ENCODE peak calls at places on chromosomes 3 and 15, in nine cellular contexts. One of them, this sample, is unnamed.
A peak's percentile ranks its signal among the peaks of the same experiment; 100 is the strongest.

GRCh38 chr3:136250862-136251460 is 821 bp downstream of the PCCB start:
- DNase-seq in lower lobe of right lung: peak; percentile 72
- DNase-seq in CD8-positive, alpha-beta T cell: peak; percentile 6
- DNase-seq in right atrium auricular region: peak; percentile 72
- DNase-seq in neural progenitor cell: peak; percentile 47
- DNase-seq in bronchial epithelial cell: no peak
- DNase-seq in OCI-LY7: peak; percentile 31
- DNase-seq in tibial nerve: peak; percentile 23
- DNase-seq in AG04450: no peak
- DNase-seq in this sample: peak; percentile 53

GRCh38 chr15:68232937-68233336 is 3.4 kb upstream of the CLN6 start:
- DNase-seq in tibial nerve: no peak
- DNase-seq in neural progenitor cell: no peak
- DNase-seq in right atrium auricular region: no peak
- DNase-seq in lower lobe of right lung: no peak
- DNase-seq in CD8-positive, alpha-beta T cell: no peak
- DNase-seq in AG04450: no peak
- DNase-seq in OCI-LY7: no peak
- DNase-seq in bronchial epithelial cell: no peak
- DNase-seq in this sample: no peak

GRCh38 chr3:37787027-37787868 is 74.4 kb upstream of the CTDSPL start:
- DNase-seq in lower lobe of right lung: no peak
- DNase-seq in right atrium auricular region: no peak
- DNase-seq in OCI-LY7: no peak
- DNase-seq in neural progenitor cell: no peak
- DNase-seq in AG04450: no peak
- DNase-seq in tibial nerve: no peak
- DNase-seq in CD8-positive, alpha-beta T cell: no peak
- DNase-seq in bronchial epithelial cell: no peak
- DNase-seq in this sample: no peak

GRCh38 chr15:67906382-67906781 is 66.5 kb upstream of the RNU6-1 start:
- DNase-seq in bronchial epithelial cell: peak; percentile 13
- DNase-seq in right atrium auricular region: no peak
- DNase-seq in lower lobe of right lung: no peak
- DNase-seq in CD8-positive, alpha-beta T cell: no peak
- DNase-seq in tibial nerve: no peak
- DNase-seq in AG04450: no peak
- DNase-seq in neural progenitor cell: no peak
- DNase-seq in OCI-LY7: peak; percentile 8
- DNase-seq in this sample: no peak

GRCh38 chr3:24237971-24238767 is 256.5 kb downstream of the THRB start:
- DNase-seq in neural progenitor cell: peak; percentile 80
- DNase-seq in lower lobe of right lung: no peak
- DNase-seq in right atrium auricular region: no peak
- DNase-seq in OCI-LY7: peak; percentile 75
- DNase-seq in bronchial epithelial cell: peak; percentile 92
- DNase-seq in AG04450: peak; percentile 76
- DNase-seq in CD8-positive, alpha-beta T cell: no peak
- DNase-seq in tibial nerve: no peak
- DNase-seq in this sample: peak; percentile 38

GRCh38 chr3:71510485-71510884 is 73.0 kb downstream of the FOXP1 start:
- DNase-seq in right atrium auricular region: no peak
- DNase-seq in lower lobe of right lung: no peak
- DNase-seq in neural progenitor cell: no peak
- DNase-seq in tibial nerve: no peak
- DNase-seq in OCI-LY7: peak; percentile 68
- DNase-seq in AG04450: no peak
- DNase-seq in bronchial epithelial cell: no peak
- DNase-seq in CD8-positive, alpha-beta T cell: no peak
- DNase-seq in this sample: no peak

GRCh38 chr15:101308604-101309435 is 13.8 kb upstream of the SNRPA1 start:
- DNase-seq in neural progenitor cell: no peak
- DNase-seq in CD8-positive, alpha-beta T cell: no peak
- DNase-seq in OCI-LY7: no peak
- DNase-seq in tibial nerve: no peak
- DNase-seq in lower lobe of right lung: peak; percentile 36
- DNase-seq in bronchial epithelial cell: no peak
- DNase-seq in right atrium auricular region: no peak
- DNase-seq in AG04450: no peak
- DNase-seq in this sample: no peak

GRCh38 chr3:133371676-133372075 is 28.2 kb upstream of the BFSP2 start:
- DNase-seq in OCI-LY7: no peak
- DNase-seq in AG04450: no peak
- DNase-seq in right atrium auricular region: peak; percentile 36
- DNase-seq in CD8-positive, alpha-beta T cell: no peak
- DNase-seq in tibial nerve: no peak
- DNase-seq in lower lobe of right lung: no peak
- DNase-seq in bronchial epithelial cell: no peak
- DNase-seq in neural progenitor cell: no peak
- DNase-seq in this sample: no peak

GRCh38 chr3:138921316-138922292 is 25.3 kb downstream of the FOXL2 start:
- DNase-seq in OCI-LY7: no peak
- DNase-seq in CD8-positive, alpha-beta T cell: no peak
- DNase-seq in bronchial epithelial cell: peak; percentile 68
- DNase-seq in right atrium auricular region: no peak
- DNase-seq in lower lobe of right lung: no peak
- DNase-seq in neural progenitor cell: no peak
- DNase-seq in tibial nerve: no peak
- DNase-seq in AG04450: peak; percentile 52
- DNase-seq in this sample: no peak

GRCh38 chr3:189498995-189499704 is 132.0 kb upstream of the TP63 start:
- DNase-seq in lower lobe of right lung: no peak
- DNase-seq in tibial nerve: no peak
- DNase-seq in CD8-positive, alpha-beta T cell: no peak
- DNase-seq in OCI-LY7: no peak
- DNase-seq in AG04450: no peak
- DNase-seq in bronchial epithelial cell: no peak
- DNase-seq in right atrium auricular region: no peak
- DNase-seq in neural progenitor cell: no peak
- DNase-seq in this sample: no peak

GRCh38 chr3:172209333-172210321 is 170.2 kb downstream of the FNDC3B start:
- DNase-seq in CD8-positive, alpha-beta T cell: no peak
- DNase-seq in neural progenitor cell: no peak
- DNase-seq in bronchial epithelial cell: no peak
- DNase-seq in lower lobe of right lung: no peak
- DNase-seq in tibial nerve: no peak
- DNase-seq in right atrium auricular region: no peak
- DNase-seq in AG04450: no peak
- DNase-seq in OCI-LY7: no peak
- DNase-seq in this sample: no peak

GRCh38 chr3:149120051-149120972 is 9.1 kb upstream of the HPS3 start:
- DNase-seq in bronchial epithelial cell: peak; percentile 67
- DNase-seq in neural progenitor cell: peak; percentile 71
- DNase-seq in AG04450: peak; percentile 33
- DNase-seq in lower lobe of right lung: no peak
- DNase-seq in OCI-LY7: peak; percentile 81
- DNase-seq in CD8-positive, alpha-beta T cell: no peak
- DNase-seq in tibial nerve: no peak
- DNase-seq in right atrium auricular region: no peak
- DNase-seq in this sample: peak; percentile 75
- TF ChIP-seq CTCF in bronchial epithelial cell: peak; percentile 38
- TF ChIP-seq CTCF in neural progenitor cell: peak; percentile 72
- TF ChIP-seq CTCF in AG04450: peak; percentile 59
- TF ChIP-seq CTCF in lower lobe of right lung: peak; percentile 60
- TF ChIP-seq CTCF in OCI-LY7: peak; percentile 94
- TF ChIP-seq CTCF in CD8-positive, alpha-beta T cell: peak; percentile 71
- TF ChIP-seq CTCF in tibial nerve: peak; percentile 84
- TF ChIP-seq CTCF in right atrium auricular region: peak; percentile 73
- TF ChIP-seq CTCF in this sample: peak; percentile 44

GRCh38 chr3:127475364-127475763 is 115.2 kb downstream of the TPRA1 start:
- DNase-seq in neural progenitor cell: no peak
- DNase-seq in tibial nerve: no peak
- DNase-seq in right atrium auricular region: no peak
- DNase-seq in lower lobe of right lung: peak; percentile 49
- DNase-seq in OCI-LY7: no peak
- DNase-seq in bronchial epithelial cell: no peak
- DNase-seq in CD8-positive, alpha-beta T cell: no peak
- DNase-seq in AG04450: no peak
- DNase-seq in this sample: no peak

GRCh38 chr3:127475975-127476374 is 114.6 kb downstream of the TPRA1 start:
- DNase-seq in AG04450: no peak
- DNase-seq in bronchial epithelial cell: no peak
- DNase-seq in neural progenitor cell: no peak
- DNase-seq in right atrium auricular region: no peak
- DNase-seq in CD8-positive, alpha-beta T cell: no peak
- DNase-seq in OCI-LY7: no peak
- DNase-seq in lower lobe of right lung: no peak
- DNase-seq in tibial nerve: no peak
- DNase-seq in this sample: no peak

GRCh38 chr3:127476936-127477335 is 113.6 kb downstream of the TPRA1 start:
- DNase-seq in OCI-LY7: no peak
- DNase-seq in bronchial epithelial cell: no peak
- DNase-seq in lower lobe of right lung: peak; percentile 9
- DNase-seq in tibial nerve: no peak
- DNase-seq in CD8-positive, alpha-beta T cell: no peak
- DNase-seq in AG04450: no peak
- DNase-seq in neural progenitor cell: no peak
- DNase-seq in right atrium auricular region: no peak
- DNase-seq in this sample: no peak

GRCh38 chr3:127472506-127472905 is 118.0 kb downstream of the TPRA1 start:
- DNase-seq in tibial nerve: no peak
- DNase-seq in AG04450: no peak
- DNase-seq in lower lobe of right lung: peak; percentile 38
- DNase-seq in CD8-positive, alpha-beta T cell: no peak
- DNase-seq in bronchial epithelial cell: no peak
- DNase-seq in neural progenitor cell: no peak
- DNase-seq in right atrium auricular region: no peak
- DNase-seq in OCI-LY7: no peak
- DNase-seq in this sample: no peak

DNA sequence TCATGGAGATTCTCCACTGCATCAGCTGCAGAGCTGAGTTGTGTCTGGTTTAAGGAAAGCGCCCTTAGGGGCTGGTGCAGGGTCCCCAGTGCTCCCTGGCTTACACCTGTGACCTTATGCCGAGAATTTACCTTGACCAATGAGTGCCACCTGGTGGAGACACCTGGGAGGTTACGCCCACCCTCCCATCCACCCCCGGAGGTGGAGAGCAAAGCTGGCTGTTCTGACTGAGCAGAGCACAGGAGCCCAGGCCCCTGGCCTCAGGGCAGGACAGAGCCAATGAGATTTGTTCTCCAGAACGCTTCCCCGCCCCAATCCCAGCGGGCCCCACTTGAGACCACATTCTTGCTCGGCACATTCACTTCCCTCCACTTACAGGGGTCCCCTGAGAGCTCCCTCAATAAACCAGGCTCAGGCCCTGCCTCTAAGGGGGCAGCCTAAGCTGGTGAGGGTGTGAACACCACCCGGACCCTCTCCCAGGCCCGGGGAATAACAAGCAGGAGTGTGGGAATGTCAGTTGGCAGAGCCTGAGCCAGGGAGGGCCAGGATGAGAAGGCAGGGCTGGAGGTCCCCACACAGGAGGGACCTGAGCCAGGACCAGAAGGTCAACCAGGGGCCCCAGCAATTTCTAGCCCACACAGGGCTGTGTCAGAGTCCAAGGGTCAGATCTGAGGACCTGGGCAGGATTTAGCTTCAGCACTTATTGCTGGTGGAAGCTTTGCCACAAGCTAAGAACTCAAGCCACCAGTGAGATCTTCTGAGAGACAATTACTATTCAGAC is 117.1 kb downstream of the TPRA1 start:
- DNase-seq in right atrium auricular region: no peak
- DNase-seq in tibial nerve: no peak
- DNase-seq in lower lobe of right lung: peak; percentile 46
- DNase-seq in AG04450: no peak
- DNase-seq in OCI-LY7: peak; percentile 20
- DNase-seq in bronchial epithelial cell: peak; percentile 29
- DNase-seq in CD8-positive, alpha-beta T cell: no peak
- DNase-seq in neural progenitor cell: peak; percentile 69
- DNase-seq in this sample: peak; percentile 64
- TF ChIP-seq CTCF in right atrium auricular region: no peak
- TF ChIP-seq CTCF in tibial nerve: no peak
- TF ChIP-seq CTCF in lower lobe of right lung: peak; percentile 38
- TF ChIP-seq CTCF in AG04450: no peak
- TF ChIP-seq CTCF in OCI-LY7: peak; percentile 66
- TF ChIP-seq CTCF in bronchial epithelial cell: peak; percentile 59
- TF ChIP-seq CTCF in CD8-positive, alpha-beta T cell: no peak
- TF ChIP-seq CTCF in neural progenitor cell: peak; percentile 62
- TF ChIP-seq CTCF in this sample: peak; percentile 26

DNA sequence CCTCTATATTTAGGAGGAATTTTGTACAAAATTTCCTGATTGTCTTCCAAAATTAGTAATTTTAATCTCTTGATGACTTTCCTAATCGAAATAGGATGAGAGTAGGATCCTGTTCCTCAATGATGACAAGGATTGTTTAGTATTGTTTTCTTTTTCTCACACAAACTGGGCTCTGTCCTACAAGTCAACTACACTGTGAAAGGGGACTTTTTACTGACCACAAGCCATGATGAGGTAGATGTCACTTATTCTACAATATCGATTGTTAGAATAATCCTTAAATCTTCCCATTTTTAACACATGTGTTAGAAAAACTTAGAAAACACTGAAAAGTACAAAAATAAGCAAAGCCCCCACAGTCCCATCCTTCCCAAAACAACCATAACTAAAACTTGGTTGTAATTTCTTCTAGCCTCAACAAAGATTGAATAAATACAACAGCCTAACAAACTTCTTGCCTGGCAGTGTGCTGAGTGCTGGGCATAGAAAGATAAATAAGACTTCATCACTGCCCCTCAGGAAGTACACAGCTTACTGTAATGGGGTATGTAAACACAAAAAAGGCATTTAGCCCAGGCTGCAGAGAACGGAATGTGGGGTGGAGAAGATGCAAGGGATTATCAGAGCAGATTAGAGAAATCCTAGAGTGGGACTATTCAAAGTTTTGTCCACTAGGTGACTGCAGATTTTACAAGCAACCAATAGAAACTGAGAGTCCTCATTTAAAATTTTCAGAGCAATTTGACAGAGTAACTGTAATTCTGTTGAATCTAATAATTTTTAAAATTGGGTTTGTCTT is 35.6 kb upstream of the TSC22D2 start:
- DNase-seq in OCI-LY7: peak; percentile 11
- DNase-seq in lower lobe of right lung: no peak
- DNase-seq in CD8-positive, alpha-beta T cell: no peak
- DNase-seq in neural progenitor cell: peak; percentile 67
- DNase-seq in bronchial epithelial cell: no peak
- DNase-seq in AG04450: no peak
- DNase-seq in tibial nerve: no peak
- DNase-seq in right atrium auricular region: no peak
- DNase-seq in this sample: peak; percentile 26
- TF ChIP-seq CTCF in OCI-LY7: peak; percentile 57
- TF ChIP-seq CTCF in lower lobe of right lung: peak; percentile 21
- TF ChIP-seq CTCF in CD8-positive, alpha-beta T cell: peak; percentile 32
- TF ChIP-seq CTCF in neural progenitor cell: peak; percentile 45
- TF ChIP-seq CTCF in bronchial epithelial cell: peak; percentile 7
- TF ChIP-seq CTCF in AG04450: peak; percentile 38
- TF ChIP-seq CTCF in tibial nerve: no peak
- TF ChIP-seq CTCF in right atrium auricular region: peak; percentile 43
- TF ChIP-seq CTCF in this sample: no peak

GRCh38 chr15:80328496-80328895 is 75.7 kb upstream of the ARNT2 start:
- DNase-seq in AG04450: no peak
- DNase-seq in lower lobe of right lung: no peak
- DNase-seq in OCI-LY7: no peak
- DNase-seq in bronchial epithelial cell: no peak
- DNase-seq in CD8-positive, alpha-beta T cell: no peak
- DNase-seq in right atrium auricular region: no peak
- DNase-seq in neural progenitor cell: no peak
- DNase-seq in tibial nerve: no peak
- DNase-seq in this sample: no peak

GRCh38 chr15:80323285-80323684 is 71.3 kb upstream of the CTXND1 start:
- DNase-seq in CD8-positive, alpha-beta T cell: no peak
- DNase-seq in right atrium auricular region: no peak
- DNase-seq in AG04450: no peak
- DNase-seq in bronchial epithelial cell: no peak
- DNase-seq in tibial nerve: no peak
- DNase-seq in lower lobe of right lung: no peak
- DNase-seq in OCI-LY7: no peak
- DNase-seq in neural progenitor cell: no peak
- DNase-seq in this sample: no peak

GRCh38 chr15:80325206-80325605 is 73.2 kb upstream of the CTXND1 start:
- DNase-seq in CD8-positive, alpha-beta T cell: no peak
- DNase-seq in bronchial epithelial cell: no peak
- DNase-seq in OCI-LY7: no peak
- DNase-seq in tibial nerve: no peak
- DNase-seq in AG04450: no peak
- DNase-seq in neural progenitor cell: no peak
- DNase-seq in right atrium auricular region: no peak
- DNase-seq in lower lobe of right lung: no peak
- DNase-seq in this sample: no peak
- TF ChIP-seq CTCF in CD8-positive, alpha-beta T cell: no peak
- TF ChIP-seq CTCF in bronchial epithelial cell: no peak
- TF ChIP-seq CTCF in OCI-LY7: no peak
- TF ChIP-seq CTCF in tibial nerve: no peak
- TF ChIP-seq CTCF in AG04450: no peak
- TF ChIP-seq CTCF in neural progenitor cell: no peak
- TF ChIP-seq CTCF in right atrium auricular region: no peak
- TF ChIP-seq CTCF in lower lobe of right lung: no peak
- TF ChIP-seq CTCF in this sample: no peak

This sample was measured in GM13976.